ENCODE peak calls at places on chromosomes 5 and 9, in five cellular contexts. Z is upper lobe of right lung; I is right lobe of liver; Q is CD8-positive, alpha-beta T cell; B is stomach. N is an unnamed sample.

GRCh38 chr9:114459464-114459863 is 45.8 kb downstream of the WHRN start:
- DNase-seq in Z (peak), I (no peak), Q (no peak), B (no peak), N (no peak)

GRCh38 chr9:74729129-74729710 is 158.5 kb downstream of the TRPM6 start:
- DNase-seq in Z (no peak), I (no peak), Q (no peak), B (no peak), N (no peak)

GRCh38 chr5:82100303-82101077 is 128.7 kb downstream of the ATG10 start:
- DNase-seq in Z (no peak), I (no peak), Q (no peak), B (no peak), N (no peak)

GRCh38 chr5:36305571-36306326 is 4.0 kb upstream of the RANBP3L start:
- DNase-seq in Z (peak), I (peak), Q (no peak), B (peak), N (peak)

GRCh38 chr5:64766105-64766504 is 2.4 kb downstream of the SREK1IP1 start:
- DNase-seq in Z (no peak), I (no peak), Q (no peak), B (no peak), N (no peak)

GRCh38 chr9:135380321-135380960 is 99.1 kb upstream of the PPP1R26 start:
- DNase-seq in Z (no peak), I (no peak), Q (no peak), B (no peak), N (no peak)

GRCh38 chr9:131053896-131054295 is 42.4 kb upstream of the AIF1L start:
- DNase-seq in Z (no peak), I (no peak), Q (no peak), B (no peak), N (no peak)

GRCh38 chr9:18721267-18722079 is 247.5 kb downstream of the ADAMTSL1 start:
- DNase-seq in Z (peak), I (no peak), Q (no peak), B (no peak), N (no peak)

GRCh38 chr9:75921403-75922127 is 31.1 kb downstream of the PCSK5 start:
- DNase-seq in Z (no peak), I (no peak), Q (no peak), B (no peak), N (no peak)

GRCh38 chr5:92777421-92777820 is 803.6 kb downstream of the NR2F1-AS1 start:
- DNase-seq in Z (no peak), I (no peak), Q (no peak), B (no peak), N (no peak)

GRCh38 chr9:70987986-70988385 is 133.4 kb downstream of the TRPM3 start:
- DNase-seq in Z (no peak), I (no peak), Q (no peak), B (no peak), N (no peak)

GRCh38 chr9:37414503-37414943 is 8.0 kb upstream of the GRHPR start:
- DNase-seq in Z (no peak), I (no peak), Q (no peak), B (no peak), N (no peak)

GRCh38 chr9:21557428-21557768 is 75.3 kb upstream of the IFNE start:
- DNase-seq in Z (no peak), I (no peak), Q (no peak), B (no peak), N (no peak)

GRCh38 chr9:112061152-112061740 is 113.9 kb downstream of the SUSD1 start:
- DNase-seq in Z (peak), I (no peak), Q (no peak), B (peak), N (peak)

GRCh38 chr5:130335116-130335515 is 430.9 kb downstream of the CHSY3 start:
- DNase-seq in Z (no peak), I (no peak), Q (no peak), B (no peak), N (no peak)

GRCh38 chr9:14358523-14358922 is 44.6 kb upstream of the NFIB start:
- DNase-seq in Z (no peak), I (no peak), Q (no peak), B (no peak), N (no peak)

GRCh38 chr5:6551287-6551954 is 81.4 kb downstream of the NSUN2 start:
- DNase-seq in Z (no peak), I (no peak), Q (no peak), B (no peak), N (no peak)

GRCh38 chr9:91395553-91396470 is 27.8 kb downstream of the NFIL3 start:
- DNase-seq in Z (no peak), I (no peak), Q (no peak), B (no peak), N (no peak)

GRCh38 chr5:75052461-75053285 is at the start of gene GCNT4:
- DNase-seq in Z (peak), I (peak), Q (peak), B (peak), N (peak)
- TF ChIP-seq CTCF in Z (no peak), I (no peak), Q (peak), B (no peak), N (no peak)

GRCh38 chr9:127935765-127936221 is 1.9 kb downstream of the DPM2 start:
- DNase-seq in Z (no peak), I (no peak), Q (no peak), B (no peak), N (no peak)
- H3K4me3 ChIP-seq in Z (no peak), I (no peak), Q (no peak), B (peak), N (no peak)

GRCh38 chr5:156913719-156914370 is 49.2 kb downstream of the TIMD4 start:
- DNase-seq in Z (no peak), I (no peak), Q (peak), B (no peak), N (no peak)
- H3K27ac ChIP-seq in Z (peak), I (no peak), Q (peak), B (no peak), N (peak)

GRCh38 chr5:77670526-77670925 is 32.0 kb upstream of the OTP start:
- DNase-seq in Z (no peak), I (no peak), Q (no peak), B (no peak), N (no peak)
- TF ChIP-seq CTCF in Z (no peak), I (no peak), Q (no peak), B (no peak), N (no peak)

GRCh38 chr9:125141751-125142150 is 1.6 kb downstream of the SCAI start:
- DNase-seq in Z (no peak), I (no peak), Q (no peak), B (no peak), N (no peak)
- H3K4me3 ChIP-seq in Z (no peak), I (no peak), Q (no peak), B (no peak), N (peak)

GRCh38 chr5:43603535-43604363 is 769 bp downstream of the NNT start:
- DNase-seq in Z (peak), I (peak), Q (peak), B (peak), N (peak)
- H3K27ac ChIP-seq in Z (peak), I (peak), Q (peak), B (peak), N (peak)

DNA sequence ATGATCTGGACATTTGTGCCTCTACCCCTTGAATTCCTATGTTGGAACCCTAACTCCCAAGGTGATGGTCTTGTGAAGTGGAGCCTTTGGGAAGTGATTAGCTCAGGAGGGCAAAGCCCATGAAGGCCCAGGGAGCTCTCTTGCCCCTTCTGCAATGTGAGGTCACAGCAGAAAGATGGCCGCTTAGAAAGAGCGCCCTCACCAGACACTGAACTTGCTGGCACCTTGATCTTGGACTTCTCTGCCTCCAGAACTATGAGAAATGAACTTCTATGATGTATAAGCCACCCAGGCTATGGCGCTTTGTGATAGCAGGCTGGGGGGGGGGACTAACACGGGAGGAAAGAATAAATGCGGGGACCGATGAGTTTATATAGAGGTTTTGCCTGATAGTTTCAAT is 45.3 kb downstream of the AGXT2 start:
- DNase-seq in Z (no peak), I (no peak), Q (no peak), B (no peak), N (no peak)
- TF ChIP-seq CTCF in Z (no peak), I (no peak), Q (no peak), B (no peak), N (no peak)